ENCODE peak calls at places on chromosomes 2 and 18, in six cellular contexts. J is upper lobe of right lung, M is heart left ventricle, G is IMR-90, V is epithelial cell of esophagus, Y is OCI-LY7. A is an unnamed sample.

GRCh38 chr18:45602926-45603325 is 12.3 kb upstream of the SLC14A2 start:
- DNase-seq in J (no peak), M (no peak), G (no peak), V (peak), Y (no peak), A (peak)

GRCh38 chr18:68803371-68803770 is 5.5 kb downstream of the CCDC102B start:
- DNase-seq in J (peak), M (peak), G (peak), V (no peak), Y (no peak), A (peak)

GRCh38 chr2:222572264-222572721 is 83.6 kb downstream of the FARSB start:
- DNase-seq in J (no peak), M (no peak), G (no peak), V (peak), Y (no peak), A (no peak)

GRCh38 chr2:55922488-55922887 is 1.1 kb downstream of the EFEMP1 start:
- DNase-seq in J (no peak), M (no peak), G (peak), V (peak), Y (no peak), A (peak)

GRCh38 chr2:162153608-162154224 is 1.7 kb upstream of the GCG start:
- DNase-seq in J (no peak), M (peak), G (peak), V (peak), Y (peak), A (peak)

GRCh38 chr2:230668184-230668938 is 44.3 kb upstream of the CAB39 start:
- DNase-seq in J (peak), M (peak), G (peak), V (peak), Y (peak), A (peak)

GRCh38 chr2:238149841-238150572 is 8.8 kb upstream of the ERFE start:
- DNase-seq in J (no peak), M (no peak), G (no peak), V (no peak), Y (no peak), A (no peak)

GRCh38 chr2:39730685-39731302 is 48.3 kb downstream of the THUMPD2 start:
- DNase-seq in J (no peak), M (no peak), G (peak), V (peak), Y (peak), A (peak)

GRCh38 chr2:71919701-71920100 is 228.0 kb downstream of the CYP26B1 start:
- DNase-seq in J (no peak), M (no peak), G (peak), V (no peak), Y (no peak), A (peak)

GRCh38 chr2:203809084-203809521 is 58.5 kb upstream of the CTLA4 start:
- DNase-seq in J (no peak), M (no peak), G (peak), V (no peak), Y (no peak), A (peak)

GRCh38 chr18:68275616-68276015 is 439.3 kb downstream of the TMX3 start:
- DNase-seq in J (no peak), M (no peak), G (peak), V (peak), Y (no peak), A (peak)

GRCh38 chr2:225998653-225999052 is 599.1 kb downstream of the NYAP2 start:
- DNase-seq in J (no peak), M (no peak), G (peak), V (no peak), Y (no peak), A (peak)
- H3K4me3 ChIP-seq in J (no peak), M (no peak), G (no peak), V (no peak), Y (no peak), A (no peak)

GRCh38 chr2:101983928-101984327 is 7.8 kb upstream of the IL1R2 start:
- DNase-seq in J (no peak), M (no peak), G (no peak), V (peak), Y (no peak), A (no peak)
- TF ChIP-seq CTCF in J (peak), M (peak), G (peak), V (peak), Y (peak), A (peak)

GRCh38 chr2:191246820-191247380 is 1.7 kb downstream of the MYO1B start:
- DNase-seq in J (no peak), M (peak), G (no peak), V (peak), Y (no peak), A (no peak)

GRCh38 chr2:191245046-191245868 is at the start of gene MYO1B:
- DNase-seq in J (peak), M (peak), G (peak), V (peak), Y (no peak), A (peak)

GRCh38 chr2:191245869-191246531 is 796 bp downstream of the MYO1B start:
- DNase-seq in J (peak), M (peak), G (peak), V (peak), Y (no peak), A (peak)

GRCh38 chr2:191249131-191249813 is 4.1 kb downstream of the MYO1B start:
- DNase-seq in J (no peak), M (no peak), G (peak), V (no peak), Y (no peak), A (peak)

DNA sequence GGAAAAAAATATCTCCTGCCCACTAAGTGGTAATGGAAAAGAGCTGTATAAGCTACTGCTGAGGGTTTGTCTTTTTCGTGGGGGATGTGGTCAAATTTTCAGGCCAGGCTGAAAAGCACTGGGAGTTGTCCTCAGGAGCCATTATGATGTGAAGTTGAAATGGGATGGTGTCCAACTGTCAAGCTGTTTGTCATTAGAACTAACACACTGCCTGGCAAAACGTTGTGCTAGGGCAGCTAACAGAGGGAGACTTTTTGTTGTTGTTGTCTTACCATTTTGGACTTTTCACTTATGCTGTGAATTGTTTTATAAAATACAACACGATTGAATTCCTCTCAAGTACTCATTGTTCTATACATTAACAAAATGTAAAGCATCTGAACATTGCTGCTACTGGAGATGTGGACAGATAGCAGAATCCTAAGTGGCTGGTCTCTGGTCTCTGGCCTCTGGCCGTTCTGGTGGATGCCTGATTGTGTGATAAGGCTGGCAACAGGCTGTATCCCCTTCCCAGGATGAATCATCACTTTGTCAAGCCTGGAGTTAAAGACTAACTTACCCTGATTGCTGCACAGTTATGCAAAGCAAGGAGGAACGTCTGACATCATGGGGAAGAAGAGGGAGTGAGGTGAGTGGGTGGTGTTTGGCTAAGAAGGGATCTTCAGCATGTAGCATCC is 2.3 kb downstream of the MYO1B start:
- DNase-seq in J (no peak), M (peak), G (peak), V (peak), Y (no peak), A (peak)
- H3K4me3 ChIP-seq in J (peak), M (peak), G (peak), V (peak), Y (no peak), A (peak)

GRCh38 chr2:159801925-159802324 is 3.9 kb upstream of the CD302 start:
- DNase-seq in J (no peak), M (no peak), G (no peak), V (no peak), Y (no peak), A (no peak)

GRCh38 chr2:159799833-159800232 is 1.8 kb upstream of the CD302 start:
- DNase-seq in J (no peak), M (no peak), G (no peak), V (no peak), Y (no peak), A (no peak)

GRCh38 chr2:159804941-159805340 is 6.9 kb upstream of the CD302 start:
- DNase-seq in J (no peak), M (no peak), G (no peak), V (no peak), Y (no peak), A (no peak)

GRCh38 chr2:159803235-159803962 is 5.4 kb upstream of the CD302 start:
- DNase-seq in J (no peak), M (no peak), G (no peak), V (no peak), Y (no peak), A (no peak)

GRCh38 chr2:159802673-159803072 is 4.7 kb upstream of the CD302 start:
- DNase-seq in J (no peak), M (no peak), G (no peak), V (no peak), Y (no peak), A (no peak)
- TF ChIP-seq CTCF in J (no peak), M (no peak), G (no peak), V (no peak), Y (no peak), A (no peak)

GRCh38 chr2:163595033-163595432 is 140.8 kb downstream of the FIGN start:
- DNase-seq in J (no peak), M (no peak), G (peak), V (no peak), Y (no peak), A (no peak)
- H3K4me3 ChIP-seq in J (no peak), M (no peak), G (no peak), V (no peak), Y (no peak), A (no peak)

GRCh38 chr2:170146784-170147183 is 31.2 kb upstream of the MYO3B start:
- DNase-seq in J (no peak), M (no peak), G (no peak), V (no peak), Y (no peak), A (no peak)
- TF ChIP-seq CTCF in J (no peak), M (no peak), G (no peak), V (no peak), Y (no peak), A (no peak)

GRCh38 chr2:226434702-226435101 is 364.9 kb downstream of the IRS1 start:
- DNase-seq in J (no peak), M (no peak), G (no peak), V (no peak), Y (no peak), A (no peak)

GRCh38 chr2:226443112-226443511 is 356.5 kb downstream of the IRS1 start:
- DNase-seq in J (no peak), M (no peak), G (no peak), V (no peak), Y (no peak), A (no peak)

GRCh38 chr2:226440119-226440917 is 359.3 kb downstream of the IRS1 start:
- DNase-seq in J (no peak), M (no peak), G (peak), V (peak), Y (no peak), A (peak)

GRCh38 chr2:226435146-226435545 is 364.5 kb downstream of the IRS1 start:
- DNase-seq in J (no peak), M (no peak), G (no peak), V (no peak), Y (no peak), A (no peak)

GRCh38 chr2:226439337-226439736 is 360.3 kb downstream of the IRS1 start:
- DNase-seq in J (no peak), M (no peak), G (peak), V (no peak), Y (peak), A (no peak)
- H3K4me3 ChIP-seq in J (no peak), M (no peak), G (no peak), V (no peak), Y (no peak), A (no peak)

GRCh38 chr2:236178921-236179652 is 10.9 kb upstream of the GBX2 start:
- DNase-seq in J (no peak), M (no peak), G (no peak), V (no peak), Y (no peak), A (no peak)

GRCh38 chr2:236176417-236176816 is 8.2 kb upstream of the GBX2 start:
- DNase-seq in J (peak), M (no peak), G (peak), V (peak), Y (peak), A (peak)

GRCh38 chr2:236177967-236178909 is 10.1 kb upstream of the GBX2 start:
- DNase-seq in J (peak), M (no peak), G (peak), V (peak), Y (no peak), A (peak)

GRCh38 chr2:236176951-236177350 is 8.8 kb upstream of the GBX2 start:
- DNase-seq in J (peak), M (no peak), G (no peak), V (no peak), Y (no peak), A (no peak)

GRCh38 chr2:236177604-236177966 is 9.4 kb upstream of the GBX2 start:
- DNase-seq in J (peak), M (no peak), G (peak), V (peak), Y (no peak), A (peak)
- TF ChIP-seq CTCF in J (no peak), M (no peak), G (peak), V (peak), Y (no peak), A (peak)

DNA sequence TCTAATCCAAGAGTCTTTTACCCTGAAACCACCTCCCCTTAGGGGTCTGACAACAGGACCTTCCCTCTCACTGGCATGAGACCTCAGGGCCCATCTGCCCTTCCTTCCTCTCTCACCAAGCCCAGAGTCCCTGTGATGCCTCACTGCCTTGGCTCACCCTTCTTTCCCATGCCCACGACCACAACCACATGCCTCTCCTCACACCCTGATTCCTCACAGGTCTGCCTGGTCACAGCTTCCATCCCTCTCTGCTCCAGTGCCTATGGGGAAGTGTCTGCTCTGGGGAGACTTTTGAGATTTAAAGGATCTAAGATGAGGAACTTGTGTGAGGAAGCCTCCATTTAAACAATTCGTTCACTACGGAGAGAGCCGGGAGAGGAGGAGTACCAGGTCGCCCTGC is 98.9 kb upstream of the SH3BP4 start:
- DNase-seq in J (no peak), M (no peak), G (no peak), V (no peak), Y (no peak), A (no peak)
- H3K4me3 ChIP-seq in J (no peak), M (no peak), G (no peak), V (no peak), Y (no peak), A (no peak)